ENCODE peak calls at places on chromosome 11, in four cellular contexts. P is Right ventricle myocardium superior, A is colonic mucosa, R is bronchial epithelial cell. J is an unnamed sample.

GRCh38 chr11:6554828-6555706 is 48.3 kb downstream of the RRP8 start:
- DNase-seq in P (no peak), A (no peak), R (no peak), J (no peak)

GRCh38 chr11:2128512-2129322 is 10.5 kb downstream of the IGF2 start:
- DNase-seq in P (peak), A (no peak), R (no peak), J (no peak)

GRCh38 chr11:64933935-64934693 is 1.6 kb downstream of the GPHA2 start:
- DNase-seq in P (no peak), A (no peak), R (no peak), J (no peak)

GRCh38 chr11:86978247-86978646 is 23.1 kb upstream of the FZD4 start:
- DNase-seq in P (no peak), A (no peak), R (no peak), J (no peak)

GRCh38 chr11:86469491-86470388 is 95.1 kb downstream of the CCDC81 start:
- DNase-seq in P (no peak), A (no peak), R (no peak), J (no peak)

GRCh38 chr11:111382451-111382850 is 3.4 kb upstream of the POU2AF1 start:
- DNase-seq in P (no peak), A (no peak), R (no peak), J (no peak)

GRCh38 chr11:77175869-77176539 is 48.0 kb downstream of the MYO7A start:
- DNase-seq in P (peak), A (no peak), R (no peak), J (no peak)

GRCh38 chr11:128689946-128690745 is 3.7 kb upstream of the FLI1 start:
- DNase-seq in P (peak), A (no peak), R (no peak), J (no peak)

GRCh38 chr11:58905716-58906547 is 33.4 kb upstream of the GLYATL1 start:
- DNase-seq in P (peak), A (peak), R (peak), J (peak)

GRCh38 chr11:2587976-2588748 is 111.6 kb downstream of the KCNQ1OT1 start:
- DNase-seq in P (no peak), A (no peak), R (no peak), J (no peak)

GRCh38 chr11:77473001-77473800 is 693 bp downstream of the PAK1 start:
- DNase-seq in P (peak), A (peak), R (no peak), J (no peak)

GRCh38 chr11:34345991-34346480 is 11.8 kb downstream of the ABTB2 start:
- DNase-seq in P (peak), A (no peak), R (no peak), J (peak)

GRCh38 chr11:112499153-112499907 is 238.7 kb upstream of the PLET1 start:
- DNase-seq in P (no peak), A (no peak), R (no peak), J (no peak)

GRCh38 chr11:33259869-33260268 is 2.7 kb downstream of the HIPK3 start:
- DNase-seq in P (no peak), A (no peak), R (peak), J (peak)

GRCh38 chr11:57499413-57499982 is 16.0 kb downstream of the SLC43A1 start:
- DNase-seq in P (peak), A (peak), R (peak), J (peak)

GRCh38 chr11:93267383-93267782 is 63.2 kb upstream of the DEUP1 start:
- DNase-seq in P (no peak), A (no peak), R (no peak), J (no peak)

GRCh38 chr11:134150195-134150903 is 73.4 kb downstream of the NCAPD3 start:
- DNase-seq in P (no peak), A (no peak), R (no peak), J (no peak)

GRCh38 chr11:44559207-44559943 is 6.1 kb upstream of the CD82 start:
- DNase-seq in P (no peak), A (no peak), R (no peak), J (no peak)

GRCh38 chr11:12120031-12121008 is 9.9 kb downstream of the MICAL2 start:
- DNase-seq in P (no peak), A (no peak), R (no peak), J (peak)

GRCh38 chr11:1200611-1201191 is 22.2 kb upstream of the MUC5B start:
- DNase-seq in P (peak), A (no peak), R (no peak), J (no peak)

GRCh38 chr11:33772300-33772699 is 2.0 kb downstream of the FBXO3 start:
- DNase-seq in P (no peak), A (no peak), R (peak), J (peak)

GRCh38 chr11:45209904-45210699 is 63.7 kb downstream of the PRDM11 start:
- DNase-seq in P (peak), A (peak), R (no peak), J (peak)

GRCh38 chr11:126150256-126150655 is 61.2 kb downstream of the RPUSD4 start:
- DNase-seq in P (no peak), A (no peak), R (no peak), J (no peak)

GRCh38 chr11:6251120-6251733 is 8.4 kb upstream of the CCKBR start:
- DNase-seq in P (peak), A (peak), R (peak), J (peak)

GRCh38 chr11:216081-216974 is 8.8 kb downstream of the RIC8A start:
- DNase-seq in P (peak), A (no peak), R (no peak), J (no peak)

GRCh38 chr11:50072226-50073112 is 39.8 kb downstream of the OR4C45 start:
- DNase-seq in P (no peak), A (no peak), R (no peak), J (no peak)

GRCh38 chr11:71223671-71224660 is 28.4 kb downstream of the SHANK2 start:
- DNase-seq in P (no peak), A (no peak), R (no peak), J (no peak)

GRCh38 chr11:65576867-65577755 is 1.3 kb downstream of the EHBP1L1 start:
- DNase-seq in P (peak), A (peak), R (peak), J (peak)